ENCODE peak calls at places on chromosomes 2 and 18, in six cellular contexts. G is HepG2, R is adrenal gland, S is K562, H is HCT116, L is heart left ventricle. N is an unnamed sample. For H3K27me3, the result is how much of the 10 kb centered on the place peaks cover.

GRCh38 chr2:101893676-101894381 is 97.9 kb upstream of the IL1R2 start:
- DNase-seq in G (no peak), R (no peak), S (no peak), H (no peak), L (no peak), N (no peak)

GRCh38 chr18:24530630-24531111 is 70.2 kb downstream of the HRH4 start:
- DNase-seq in G (no peak), R (peak), S (no peak), H (peak), L (no peak), N (no peak)

GRCh38 chr2:218428846-218429558 is 10.1 kb downstream of the VIL1 start:
- DNase-seq in G (no peak), R (no peak), S (no peak), H (no peak), L (no peak), N (peak)

GRCh38 chr2:223051580-223052375 is at the start of gene KCNE4:
- DNase-seq in G (no peak), R (no peak), S (no peak), H (no peak), L (no peak), N (no peak)

GRCh38 chr2:14136030-14136429 is 496.5 kb upstream of the LRATD1 start:
- DNase-seq in G (no peak), R (no peak), S (no peak), H (no peak), L (no peak), N (no peak)

GRCh38 chr18:3794537-3795348 is 344.8 kb downstream of the TGIF1 start:
- DNase-seq in G (no peak), R (no peak), S (peak), H (no peak), L (peak), N (no peak)

GRCh38 chr2:215535726-215536125 is 99.9 kb upstream of the FN1 start:
- DNase-seq in G (peak), R (no peak), S (no peak), H (no peak), L (no peak), N (no peak)

GRCh38 chr2:20451761-20452499 is 5.1 kb downstream of the RHOB start:
- DNase-seq in G (no peak), R (peak), S (no peak), H (no peak), L (no peak), N (no peak)

GRCh38 chr2:45984366-45984765 is 312.8 kb upstream of the EPAS1 start:
- DNase-seq in G (no peak), R (no peak), S (no peak), H (no peak), L (no peak), N (no peak)

GRCh38 chr2:226656367-226656766 is 143.3 kb downstream of the IRS1 start:
- DNase-seq in G (peak), R (no peak), S (no peak), H (no peak), L (no peak), N (no peak)

GRCh38 chr18:58515175-58515574 is 113.7 kb downstream of the ALPK2 start:
- DNase-seq in G (no peak), R (no peak), S (no peak), H (no peak), L (no peak), N (no peak)

GRCh38 chr2:32562906-32563305 is 64.9 kb upstream of the TTC27 start:
- DNase-seq in G (no peak), R (no peak), S (no peak), H (no peak), L (no peak), N (no peak)

GRCh38 chr18:75207298-75208054 is 1.5 kb downstream of the PTGR3 start:
- DNase-seq in G (peak), R (no peak), S (no peak), H (no peak), L (no peak), N (no peak)

GRCh38 chr2:177572236-177572671 is 179.7 kb downstream of the AGPS start:
- DNase-seq in G (peak), R (no peak), S (no peak), H (no peak), L (no peak), N (no peak)

GRCh38 chr2:28750316-28751101 is 1.1 kb upstream of the PPP1CB start:
- DNase-seq in G (no peak), R (no peak), S (peak), H (no peak), L (peak), N (no peak)

GRCh38 chr2:178782236-178782635 is 25.0 kb downstream of the TTN start:
- DNase-seq in G (no peak), R (no peak), S (no peak), H (no peak), L (no peak), N (no peak)

GRCh38 chr2:74560591-74560990 is 6.1 kb downstream of the DOK1 start:
- DNase-seq in G (no peak), R (no peak), S (no peak), H (no peak), L (no peak), N (no peak)

GRCh38 chr18:57062178-57062577 is 84.7 kb upstream of the BOD1L2 start:
- DNase-seq in G (no peak), R (no peak), S (no peak), H (no peak), L (no peak), N (no peak)
- H3K27me3 ChIP-seq in G (under half), R (under half), S (under half), H (under half), L (under half), N (under half)

GRCh38 chr2:130181338-130181879 is at the start of gene SMPD4:
- DNase-seq in G (peak), R (peak), S (peak), H (peak), L (peak), N (peak)
- TF ChIP-seq POLR2A in G (peak), R (peak), S (peak), H (no peak), L (no peak), N (peak)

GRCh38 chr18:48095726-48096125 is 165.3 kb upstream of the SMAD2 start:
- DNase-seq in G (no peak), R (no peak), S (no peak), H (no peak), L (no peak), N (no peak)
- H3K27me3 ChIP-seq in G (under half), R (under half), S (under half), H (under half), L (under half), N (under half)

GRCh38 chr2:44273596-44273995 is 1.7 kb upstream of the SLC3A1 start:
- DNase-seq in G (no peak), R (no peak), S (no peak), H (no peak), L (no peak), N (no peak)
- TF ChIP-seq POLR2A in G (no peak), R (no peak), S (no peak), H (no peak), L (no peak), N (no peak)

GRCh38 chr2:176130153-176130916 is 830 bp downstream of the HOXD8 start:
- DNase-seq in G (no peak), R (peak), S (peak), H (no peak), L (no peak), N (no peak)
- H3K27me3 ChIP-seq in G (under half), R (under half), S (under half), H (under half), L (half or more), N (half or more)

DNA sequence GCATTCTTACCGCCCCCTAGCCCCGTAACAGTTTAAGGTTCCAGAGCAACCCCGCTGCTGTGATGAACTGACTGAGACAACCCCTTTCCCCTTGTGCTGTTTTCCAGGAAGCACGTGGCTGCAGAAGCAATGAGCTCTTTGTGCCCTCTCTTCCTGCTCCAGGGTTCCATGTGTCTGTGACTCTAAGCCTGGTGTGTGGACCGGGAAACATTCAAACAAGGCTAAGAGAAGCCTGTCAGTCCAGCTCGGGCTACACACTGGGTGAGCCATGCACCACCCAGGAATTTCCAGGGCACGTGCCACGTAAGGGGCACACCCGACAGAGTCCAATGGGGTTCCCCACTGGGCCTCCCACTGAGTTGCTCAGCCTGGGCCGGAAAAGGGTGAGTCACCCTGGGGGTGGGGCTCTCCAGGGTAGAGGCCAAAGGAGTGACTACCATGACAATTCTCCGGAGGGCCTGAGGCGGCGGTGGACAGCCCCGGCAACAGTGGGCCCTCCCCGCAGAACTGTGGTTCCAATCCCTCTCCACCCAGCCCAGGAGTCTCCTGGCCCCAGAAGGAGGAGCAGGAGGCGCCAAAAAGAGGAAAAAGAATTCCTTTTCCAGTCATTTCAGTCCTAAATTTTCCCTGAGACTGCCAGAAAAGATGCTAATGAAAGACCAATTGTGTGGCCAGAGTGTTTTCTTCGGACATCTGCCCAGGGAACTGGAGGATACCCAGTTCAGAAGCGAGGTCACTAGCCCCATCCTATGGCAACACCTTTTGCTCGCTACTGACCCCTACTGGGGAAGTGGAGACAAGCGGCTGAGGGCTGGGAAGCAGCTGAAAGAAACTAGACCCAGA is 157.8 kb upstream of the SLC1A4 start:
- DNase-seq in G (peak), R (peak), S (peak), H (peak), L (peak), N (peak)
- TF ChIP-seq POLR2A in G (no peak), R (no peak), S (peak), H (peak), L (no peak), N (no peak)

GRCh38 chr2:119522561-119523110 is 1.6 kb downstream of the SCTR start:
- DNase-seq in G (no peak), R (no peak), S (no peak), H (no peak), L (no peak), N (no peak)

GRCh38 chr2:119523383-119523958 is 812 bp downstream of the SCTR start:
- DNase-seq in G (no peak), R (no peak), S (no peak), H (no peak), L (no peak), N (no peak)

GRCh38 chr2:119523959-119524694 is at the start of gene SCTR:
- DNase-seq in G (no peak), R (no peak), S (no peak), H (no peak), L (no peak), N (peak)

GRCh38 chr2:119520696-119521436 is 3.4 kb downstream of the SCTR start:
- DNase-seq in G (no peak), R (no peak), S (no peak), H (no peak), L (no peak), N (no peak)

DNA sequence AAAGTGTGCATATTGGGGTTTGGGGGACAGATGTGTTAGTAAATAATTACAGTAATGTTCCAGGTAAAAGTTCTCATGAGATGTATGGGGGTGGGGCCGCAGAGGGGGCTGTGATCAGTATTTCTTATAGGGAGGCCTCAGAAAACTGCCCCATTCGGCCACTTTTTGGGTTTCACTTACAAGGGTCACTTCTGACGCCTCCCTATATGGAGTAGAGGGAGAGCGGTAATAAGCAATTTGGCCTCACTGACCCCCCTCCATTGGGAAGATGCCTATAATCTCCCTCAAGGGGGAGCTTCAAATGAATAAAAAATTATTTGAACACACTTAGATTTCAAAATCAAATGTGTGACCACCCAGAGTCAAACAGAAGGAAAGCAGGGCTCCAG is 2.9 kb downstream of the SCTR start:
- DNase-seq in G (no peak), R (no peak), S (no peak), H (no peak), L (no peak), N (no peak)
- H3K27me3 ChIP-seq in G (under half), R (under half), S (under half), H (under half), L (under half), N (under half)

DNA sequence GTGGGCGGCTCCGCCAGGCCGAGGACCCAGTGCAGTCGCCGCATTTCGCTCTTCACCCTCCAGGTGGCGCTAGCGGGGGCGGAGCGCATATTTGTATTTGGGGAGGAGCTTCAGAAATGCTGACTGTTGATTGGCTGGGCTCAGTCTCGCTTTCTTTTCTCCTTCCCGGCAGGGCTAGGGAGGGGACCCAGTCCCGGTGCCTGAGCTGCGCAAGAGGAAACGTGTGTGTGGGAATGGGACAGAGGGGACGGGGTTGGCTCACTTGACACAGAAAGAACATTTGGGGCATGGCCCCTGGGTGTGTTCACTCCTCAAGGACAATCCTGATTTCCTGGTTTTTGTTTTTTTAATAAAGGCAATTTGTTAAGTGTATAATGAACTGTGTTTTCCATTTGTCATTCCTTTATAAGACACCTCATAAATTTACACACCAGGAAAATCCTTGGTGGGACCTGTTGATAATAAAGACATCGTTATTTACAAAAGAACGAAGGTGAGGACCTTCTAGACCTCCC is 20.4 kb upstream of the DNMT3A start:
- DNase-seq in G (peak), R (peak), S (peak), H (peak), L (peak), N (peak)
- TF ChIP-seq POLR2A in G (peak), R (peak), S (peak), H (peak), L (peak), N (peak)

GRCh38 chr2:72901426-72901825 is 14.2 kb downstream of the SPR start:
- DNase-seq in G (no peak), R (no peak), S (peak), H (no peak), L (no peak), N (no peak)
- H3K27me3 ChIP-seq in G (under half), R (under half), S (under half), H (under half), L (half or more), N (under half)

DNA sequence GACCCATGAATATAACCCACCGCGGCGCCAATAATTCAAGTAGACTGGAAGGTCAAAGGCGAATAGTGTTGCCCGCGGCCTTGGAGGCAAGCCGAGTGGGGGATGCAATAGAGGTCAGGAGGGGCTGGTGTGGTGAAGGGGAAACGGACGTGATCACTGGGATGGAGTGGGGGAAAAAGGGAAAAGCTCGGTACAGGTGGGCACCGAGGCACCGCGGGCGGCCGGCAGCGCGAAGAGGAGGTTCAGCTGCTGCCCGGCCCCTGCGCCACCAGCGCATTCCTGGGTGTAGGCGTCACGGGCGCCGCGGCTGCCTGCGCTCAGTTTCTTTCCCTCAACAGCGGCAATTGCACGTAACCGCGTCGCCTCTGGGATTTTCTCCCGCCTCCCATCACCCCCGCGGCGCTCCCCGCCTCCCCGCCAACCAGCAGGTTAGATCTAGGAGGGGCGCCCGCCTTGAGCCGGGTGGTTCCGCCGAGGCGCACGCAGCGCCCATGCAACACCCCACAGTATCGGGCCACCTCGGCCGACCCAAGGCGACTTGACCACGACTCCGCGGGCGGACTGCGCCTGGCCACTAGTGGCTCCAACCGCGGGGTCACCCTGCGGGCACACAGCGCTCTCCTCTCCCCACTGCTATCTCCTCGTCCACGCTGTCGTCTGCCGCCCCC is 1.5 kb downstream of the RND3 start:
- DNase-seq in G (no peak), R (peak), S (no peak), H (peak), L (peak), N (peak)
- TF ChIP-seq POLR2A in G (no peak), R (peak), S (no peak), H (no peak), L (peak), N (peak)

N was measured in right lobe of liver.